ENCODE peak calls at places on chromosomes 1 and 21, in ten cellular contexts. M, K, F, C, A, S, E, R, N and P are unnamed samples.

GRCh38 chr1:21741206-21741605 is 41.7 kb downstream of the USP48 start:
- DNase-seq in M (no peak), K (no peak), F (no peak), C (no peak), A (no peak), S (no peak), E (no peak), R (no peak), N (no peak), P (no peak)

GRCh38 chr1:116923421-116923820 is 13.7 kb downstream of the PTGFRN start:
- DNase-seq in M (no peak), K (peak), F (no peak), C (no peak), A (no peak), S (no peak), E (no peak), R (peak), N (no peak), P (peak)

GRCh38 chr1:160096491-160097116 is 1.8 kb downstream of the IGSF8 start:
- DNase-seq in M (no peak), K (peak), F (no peak), C (no peak), A (no peak), S (no peak), E (no peak), R (peak), N (no peak), P (peak)

GRCh38 chr1:217010253-217010652 is 287.0 kb upstream of the ESRRG start:
- DNase-seq in M (no peak), K (no peak), F (no peak), C (no peak), A (no peak), S (no peak), E (no peak), R (no peak), N (no peak), P (peak)

GRCh38 chr21:18495553-18495952 is 92.0 kb upstream of the TMPRSS15 start:
- DNase-seq in M (no peak), K (no peak), F (no peak), C (no peak), A (no peak), S (no peak), E (no peak), R (no peak), N (no peak), P (no peak)

GRCh38 chr1:201022178-201022823 is 1.2 kb downstream of the KIF21B start:
- DNase-seq in M (no peak), K (no peak), F (no peak), C (no peak), A (no peak), S (no peak), E (no peak), R (no peak), N (no peak), P (no peak)

GRCh38 chr21:15066231-15066577 is 1.4 kb upstream of the NRIP1 start:
- DNase-seq in M (no peak), K (no peak), F (no peak), C (no peak), A (no peak), S (no peak), E (no peak), R (no peak), N (no peak), P (peak)

GRCh38 chr1:223233410-223234163 is 90.5 kb upstream of the TLR5 start:
- DNase-seq in M (peak), K (peak), F (peak), C (no peak), A (no peak), S (no peak), E (peak), R (peak), N (no peak), P (peak)

GRCh38 chr1:94864821-94865220 is 44.7 kb downstream of the SLC44A3 start:
- DNase-seq in M (no peak), K (peak), F (no peak), C (no peak), A (no peak), S (peak), E (no peak), R (no peak), N (peak), P (no peak)

GRCh38 chr1:162550925-162551324 is 10.6 kb upstream of the UAP1 start:
- DNase-seq in M (no peak), K (no peak), F (no peak), C (no peak), A (no peak), S (no peak), E (no peak), R (no peak), N (no peak), P (peak)

GRCh38 chr1:13930151-13930550 is 230.2 kb downstream of the PRDM2 start:
- DNase-seq in M (no peak), K (peak), F (no peak), C (no peak), A (no peak), S (no peak), E (no peak), R (peak), N (peak), P (no peak)

GRCh38 chr1:116871772-116872146 is 38.0 kb upstream of the PTGFRN start:
- DNase-seq in M (no peak), K (peak), F (no peak), C (no peak), A (no peak), S (no peak), E (no peak), R (no peak), N (no peak), P (peak)

GRCh38 chr21:37039434-37040075 is 33.1 kb downstream of the RIPPLY3 start:
- DNase-seq in M (no peak), K (no peak), F (no peak), C (no peak), A (no peak), S (no peak), E (no peak), R (no peak), N (no peak), P (no peak)

GRCh38 chr1:206609229-206609991 is 2.9 kb downstream of the EIF2D start:
- DNase-seq in M (no peak), K (peak), F (no peak), C (no peak), A (peak), S (no peak), E (no peak), R (no peak), N (no peak), P (no peak)

GRCh38 chr21:33265664-33266049 is 510 bp upstream of the IL10RB start:
- DNase-seq in M (no peak), K (no peak), F (no peak), C (peak), A (peak), S (peak), E (no peak), R (peak), N (peak), P (peak)
- TF ChIP-seq CTCF in M (no peak), K (no peak), F (no peak), C (peak), A (no peak), S (no peak), E (no peak), R (peak), N (no peak), P (no peak)

DNA sequence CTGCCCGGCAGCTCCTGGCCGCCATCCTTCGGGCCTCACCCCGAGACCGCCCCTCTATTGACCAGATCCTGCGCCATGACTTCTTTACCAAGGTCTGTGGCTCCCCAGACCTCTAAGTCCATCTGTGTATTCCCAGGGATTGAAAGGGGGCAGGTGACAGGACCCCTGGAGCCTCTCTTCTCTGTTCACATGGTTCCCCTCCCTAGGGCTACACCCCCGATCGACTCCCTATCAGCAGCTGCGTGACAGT is 2.8 kb downstream of the PLK3 start:
- DNase-seq in M (no peak), K (no peak), F (no peak), C (no peak), A (no peak), S (no peak), E (no peak), R (no peak), N (no peak), P (no peak)
- H3K4me3 ChIP-seq in M (no peak), K (peak), F (peak), C (no peak), A (no peak), S (no peak), E (peak), R (no peak), N (no peak), P (no peak)

GRCh38 chr1:17165823-17166222 is 39.1 kb upstream of the PADI1 start:
- DNase-seq in M (no peak), K (no peak), F (no peak), C (no peak), A (no peak), S (no peak), E (no peak), R (no peak), N (no peak), P (no peak)

GRCh38 chr1:17162941-17163340 is 42.0 kb upstream of the PADI1 start:
- DNase-seq in M (peak), K (no peak), F (no peak), C (no peak), A (no peak), S (no peak), E (no peak), R (no peak), N (no peak), P (peak)

GRCh38 chr1:17161926-17162800 is 42.8 kb upstream of the PADI1 start:
- DNase-seq in M (no peak), K (no peak), F (no peak), C (no peak), A (no peak), S (no peak), E (no peak), R (no peak), N (no peak), P (no peak)

GRCh38 chr1:17163371-17163770 is 41.6 kb upstream of the PADI1 start:
- DNase-seq in M (no peak), K (no peak), F (no peak), C (no peak), A (no peak), S (no peak), E (no peak), R (no peak), N (no peak), P (no peak)

DNA sequence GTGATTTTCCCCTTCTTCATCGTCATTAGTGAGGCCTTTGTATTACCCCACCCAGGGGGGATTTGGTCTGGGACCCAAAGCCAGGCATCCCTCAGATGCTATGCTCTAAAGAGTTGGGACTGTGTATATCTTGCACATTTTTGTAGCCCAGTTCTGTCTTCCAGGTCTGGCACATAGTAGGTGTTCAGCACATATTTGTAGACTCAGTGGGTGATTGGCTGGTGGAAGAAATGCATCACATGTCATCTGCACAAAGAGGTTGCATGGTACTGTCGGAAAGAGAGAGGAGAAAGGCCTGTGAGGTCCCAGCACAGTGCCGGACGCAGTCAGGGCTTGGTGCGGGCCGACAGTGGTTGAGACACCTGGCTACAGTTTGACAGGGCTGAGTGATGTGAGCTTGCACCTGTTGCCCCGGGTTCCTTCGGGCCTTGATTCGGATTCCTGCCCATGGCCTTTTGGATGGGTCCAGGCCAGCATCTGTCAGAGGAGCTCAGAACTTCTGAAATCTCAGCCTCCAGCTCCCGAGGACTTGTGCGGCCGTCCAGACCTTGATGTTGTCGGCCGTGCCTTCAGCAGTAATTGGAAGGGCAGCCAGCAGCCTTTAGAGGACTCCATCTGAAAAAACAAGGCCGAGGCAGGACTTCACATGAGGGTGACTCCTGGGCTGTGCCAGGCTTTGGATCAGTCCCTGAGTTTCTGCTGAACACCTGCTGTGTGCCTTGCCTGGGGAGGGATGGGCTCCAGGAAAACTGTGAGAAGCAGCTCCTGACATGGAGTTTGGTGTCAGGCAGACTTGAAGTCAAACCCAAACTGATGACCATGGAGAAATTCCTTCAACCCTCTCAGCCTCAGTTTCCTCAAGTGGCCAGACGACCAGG is 40.9 kb upstream of the PADI1 start:
- DNase-seq in M (no peak), K (no peak), F (no peak), C (no peak), A (no peak), S (no peak), E (no peak), R (no peak), N (no peak), P (no peak)
- TF ChIP-seq CTCF in M (no peak), K (no peak), F (no peak), C (no peak), A (no peak), S (no peak), E (no peak), R (no peak), N (no peak), P (no peak)

GRCh38 chr21:26447932-26448331 is 125.2 kb downstream of the CYYR1 start:
- DNase-seq in M (no peak), K (peak), F (no peak), C (no peak), A (no peak), S (no peak), E (no peak), R (no peak), N (no peak), P (peak)

GRCh38 chr21:26451014-26451740 is 121.9 kb downstream of the CYYR1 start:
- DNase-seq in M (no peak), K (no peak), F (no peak), C (no peak), A (no peak), S (no peak), E (no peak), R (no peak), N (no peak), P (peak)

GRCh38 chr21:26445440-26445839 is 127.6 kb downstream of the CYYR1 start:
- DNase-seq in M (no peak), K (peak), F (peak), C (no peak), A (no peak), S (no peak), E (no peak), R (no peak), N (no peak), P (no peak)

GRCh38 chr21:26448751-26449150 is 124.3 kb downstream of the CYYR1 start:
- DNase-seq in M (no peak), K (peak), F (no peak), C (no peak), A (no peak), S (no peak), E (no peak), R (no peak), N (no peak), P (peak)

GRCh38 chr21:26449161-26449560 is 123.9 kb downstream of the CYYR1 start:
- DNase-seq in M (no peak), K (peak), F (peak), C (no peak), A (no peak), S (no peak), E (no peak), R (no peak), N (no peak), P (peak)
- H3K4me3 ChIP-seq in M (no peak), K (no peak), F (no peak), C (no peak), A (no peak), S (no peak), E (peak), R (no peak), N (no peak), P (no peak)

DNA sequence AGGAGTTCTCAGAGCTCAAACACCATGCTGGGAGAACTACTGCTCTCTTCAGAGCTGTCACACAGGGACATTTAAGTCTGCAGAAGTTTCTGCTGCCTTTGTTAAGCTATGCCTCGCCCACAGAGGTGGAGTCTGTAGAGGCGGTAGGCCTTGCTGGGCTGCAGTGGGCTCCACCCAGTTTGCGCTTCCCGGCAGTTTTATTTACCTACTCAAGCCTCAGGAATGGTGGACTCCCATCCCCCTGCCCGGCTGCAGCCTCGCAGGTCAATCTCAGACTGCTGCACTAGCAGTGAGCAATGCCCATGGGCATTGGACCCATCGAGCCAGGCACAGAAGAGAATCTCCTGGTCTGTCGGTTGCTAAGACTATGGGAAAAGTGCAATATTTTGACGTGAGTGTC is 706.3 kb downstream of the LRRIQ3 start:
- DNase-seq in M (no peak), K (no peak), F (no peak), C (no peak), A (no peak), S (no peak), E (no peak), R (no peak), N (no peak), P (no peak)
- TF ChIP-seq CTCF in M (no peak), K (no peak), F (no peak), C (no peak), A (no peak), S (no peak), E (no peak), R (no peak), N (no peak), P (no peak)

GRCh38 chr1:112770724-112771123 is 55.6 kb upstream of the PPM1J start:
- DNase-seq in M (no peak), K (no peak), F (no peak), C (no peak), A (no peak), S (no peak), E (no peak), R (no peak), N (no peak), P (no peak)
- H3K4me3 ChIP-seq in M (no peak), K (no peak), F (no peak), C (no peak), A (no peak), S (no peak), E (no peak), R (no peak), N (no peak), P (no peak)

GRCh38 chr1:58884706-58885661 is 101.1 kb upstream of the JUN start:
- DNase-seq in M (no peak), K (no peak), F (no peak), C (no peak), A (no peak), S (peak), E (no peak), R (no peak), N (no peak), P (no peak)

GRCh38 chr1:58883888-58884482 is 100.1 kb upstream of the JUN start:
- DNase-seq in M (no peak), K (peak), F (no peak), C (no peak), A (no peak), S (no peak), E (no peak), R (no peak), N (no peak), P (no peak)

GRCh38 chr1:58881471-58881994 is 97.7 kb upstream of the JUN start:
- DNase-seq in M (no peak), K (peak), F (no peak), C (no peak), A (no peak), S (no peak), E (peak), R (no peak), N (no peak), P (peak)

GRCh38 chr1:58882322-58882951 is 98.6 kb upstream of the JUN start:
- DNase-seq in M (no peak), K (no peak), F (no peak), C (no peak), A (no peak), S (no peak), E (no peak), R (no peak), N (no peak), P (no peak)

GRCh38 chr1:58883037-58883887 is 99.4 kb upstream of the JUN start:
- DNase-seq in M (peak), K (peak), F (peak), C (no peak), A (no peak), S (peak), E (peak), R (no peak), N (no peak), P (peak)
- TF ChIP-seq CTCF in M (no peak), K (no peak), F (no peak), C (no peak), A (no peak), S (no peak), E (no peak), R (no peak), N (no peak), P (no peak)

DNA sequence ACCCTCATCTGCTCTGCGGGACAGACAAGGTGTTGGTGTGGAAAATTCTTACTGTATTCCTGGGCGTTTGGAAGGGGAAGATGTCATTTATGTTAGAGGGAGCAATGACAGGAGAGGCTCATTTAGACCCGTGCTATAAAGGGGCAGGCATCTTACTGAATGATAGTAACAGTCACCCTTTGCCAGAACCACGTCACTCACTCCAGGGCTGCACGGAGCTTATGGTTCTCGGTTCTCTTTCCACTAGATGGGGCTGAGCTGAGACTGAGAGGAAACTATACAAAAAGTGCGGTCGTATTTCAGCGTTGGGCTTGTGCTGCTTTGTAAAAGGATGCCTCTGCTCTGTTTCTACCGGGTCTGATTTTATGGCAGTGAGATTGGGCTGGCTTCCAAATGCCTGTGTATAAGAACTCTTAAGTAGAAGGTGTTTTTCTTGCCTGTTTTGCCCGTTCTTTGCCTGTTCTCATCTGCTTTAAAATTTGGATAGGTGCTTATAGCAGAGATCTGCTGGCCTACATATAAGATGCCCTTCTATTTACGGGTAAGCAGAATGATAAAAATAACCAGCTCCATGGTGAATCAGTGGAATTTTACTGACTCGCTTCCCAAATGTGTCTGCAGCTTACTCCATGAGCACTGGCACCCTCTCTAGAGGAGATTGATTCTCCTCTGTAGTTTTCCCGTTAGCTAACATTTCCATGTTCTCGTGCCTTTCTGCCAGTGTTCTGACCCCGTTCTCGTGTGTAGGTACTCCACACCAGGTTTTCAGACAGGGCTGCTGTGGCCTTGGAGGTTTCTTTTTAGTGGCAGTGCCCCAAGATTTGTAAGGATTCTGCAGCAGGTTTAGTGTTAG is 55.9 kb downstream of the MRPS6 start:
- DNase-seq in M (peak), K (peak), F (peak), C (no peak), A (no peak), S (peak), E (peak), R (peak), N (peak), P (peak)
- H3K4me3 ChIP-seq in M (no peak), K (peak), F (no peak), C (no peak), A (no peak), S (no peak), E (peak), R (peak), N (peak), P (no peak)